ENCODE peak calls at places on chromosomes 12 and 14, in six cellular contexts. Q, B, Z, S, N and G are unnamed samples.
A peak's percentile ranks its signal among the peaks of the same experiment; 100 is the strongest.

GRCh38 chr14:90114554-90114953 is 52.8 kb downstream of the KCNK13 start:
- DNase-seq in Q (no peak), B (no peak), Z (no peak), S (no peak), N (no peak), G (no peak)

GRCh38 chr12:96308881-96309280 is 91.4 kb downstream of the CDK17 start:
- DNase-seq in Q (no peak), B (no peak), Z (no peak), S (no peak), N (no peak), G (no peak)

GRCh38 chr12:4270670-4271432 is 2.7 kb upstream of the CCND2 start:
- DNase-seq in Q (no peak), B (no peak), Z (peak; percentile 83), S (peak; percentile 78), N (peak; percentile 19), G (no peak)

GRCh38 chr12:69534389-69534822 is 50.9 kb upstream of the CCT2 start:
- DNase-seq in Q (no peak), B (peak; percentile 93), Z (peak; percentile 89), S (no peak), N (peak; percentile 87), G (no peak)

GRCh38 chr12:123973552-123974341 is 732 bp downstream of the ZNF664 start:
- DNase-seq in Q (peak; percentile 13), B (no peak), Z (peak; percentile 67), S (peak; percentile 80), N (no peak), G (no peak)

GRCh38 chr14:104372390-104373054 is 207.0 kb upstream of the C14orf180 start:
- DNase-seq in Q (no peak), B (no peak), Z (no peak), S (no peak), N (no peak), G (no peak)

GRCh38 chr12:52262286-52262685 is 12.2 kb upstream of the KRT86 start:
- DNase-seq in Q (no peak), B (no peak), Z (no peak), S (peak; percentile 26), N (no peak), G (no peak)

GRCh38 chr12:6570264-6570887 is 2.3 kb upstream of the NOP2 start:
- DNase-seq in Q (peak; percentile 17), B (no peak), Z (no peak), S (peak; percentile 73), N (peak; percentile 30), G (no peak)

GRCh38 chr12:101599311-101599710 is 4.5 kb downstream of the MYBPC1 start:
- DNase-seq in Q (no peak), B (no peak), Z (no peak), S (no peak), N (no peak), G (no peak)

GRCh38 chr14:65134651-65135579 is 32.6 kb upstream of the MAX start:
- DNase-seq in Q (no peak), B (no peak), Z (no peak), S (no peak), N (no peak), G (no peak)

GRCh38 chr12:29081101-29081500 is 68.0 kb upstream of the FAR2 start:
- DNase-seq in Q (no peak), B (no peak), Z (no peak), S (no peak), N (no peak), G (no peak)

GRCh38 chr12:76422878-76423438 is 74.7 kb upstream of the BBS10 start:
- DNase-seq in Q (no peak), B (no peak), Z (no peak), S (no peak), N (peak; percentile 4), G (no peak)

GRCh38 chr12:77120156-77120555 is 54.8 kb upstream of the E2F7 start:
- DNase-seq in Q (no peak), B (no peak), Z (no peak), S (no peak), N (peak; percentile 38), G (no peak)

GRCh38 chr14:93861846-93862641 is 65.1 kb upstream of the FAM181A start:
- DNase-seq in Q (no peak), B (no peak), Z (no peak), S (no peak), N (no peak), G (no peak)

GRCh38 chr14:69715725-69716482 is 51.0 kb upstream of the SRSF5 start:
- DNase-seq in Q (no peak), B (no peak), Z (peak; percentile 91), S (peak; percentile 77), N (peak; percentile 89), G (no peak)